ENCODE peak calls at places on chromosomes 2 and 18, in five cellular contexts. U is CD4-positive, alpha-beta T cell; B is stimulated activated CD4-positive, alpha-beta T cell treated with anti-CD3 and anti-CD28 coated beads, Interleukin-4, amount 100 ng/mL, for 24 hours; G is SHP77; O is GM23338. F is an unnamed sample.

GRCh38 chr2:217223222-217223930 is 363.5 kb upstream of the TNP1 start:
- DNase-seq in O (no peak), B (peak; percentile 56), G (no peak), U (no peak), F (no peak)

GRCh38 chr2:190468814-190469569 is 60.8 kb downstream of the MFSD6 start:
- DNase-seq in G (peak; percentile 87), U (no peak), B (no peak), O (no peak), F (no peak)

GRCh38 chr2:105744909-105745853 is at the start of gene NCK2:
- DNase-seq in B (no peak), U (no peak), G (no peak), O (peak; percentile 53), F (peak; percentile 75)

GRCh38 chr2:192414794-192415193 is 220.1 kb upstream of the TMEFF2 start:
- DNase-seq in B (no peak), G (no peak), U (no peak), O (no peak), F (no peak)

GRCh38 chr18:27331606-27332005 is 146.5 kb upstream of the CHST9 start:
- DNase-seq in B (no peak), O (no peak), U (no peak), G (no peak), F (no peak)

GRCh38 chr2:237290249-237290648 is 123.7 kb downstream of the COL6A3 start:
- DNase-seq in B (no peak), G (no peak), U (no peak), O (no peak), F (no peak)

GRCh38 chr2:98717625-98718024 is 13.3 kb downstream of the MGAT4A start:
- DNase-seq in U (no peak), G (no peak), B (no peak), O (no peak), F (no peak)

GRCh38 chr2:19377717-19378116 is 19.3 kb upstream of the OSR1 start:
- DNase-seq in B (no peak), O (peak; percentile 45), G (no peak), U (no peak), F (no peak)

GRCh38 chr18:28086530-28087172 is 90.3 kb downstream of the CDH2 start:
- DNase-seq in O (peak; percentile 22), U (no peak), B (no peak), G (no peak), F (no peak)

GRCh38 chr18:1092228-1092627 is 187.6 kb downstream of the ADCYAP1 start:
- DNase-seq in B (no peak), G (no peak), U (no peak), O (peak; percentile 75), F (peak; percentile 86)

GRCh38 chr2:191844706-191845105 is 2.2 kb downstream of the CAVIN2 start:
- DNase-seq in B (no peak), U (no peak), G (no peak), O (no peak), F (no peak)

GRCh38 chr2:189382668-189383067 is 58.6 kb upstream of the WDR75 start:
- DNase-seq in G (no peak), B (no peak), O (peak; percentile 21), U (no peak), F (no peak)